ENCODE peak calls at places on chromosomes 3 and 15, in five cellular contexts. G is NB4, T is stomach, E is cardiac muscle cell, O is tibial artery. M is an unnamed sample.
A peak's percentile ranks its signal among the peaks of the same experiment; 100 is the strongest.

GRCh38 chr3:157103280-157103679 is 56.7 kb downstream of the CCNL1 start:
- DNase-seq in G (no peak), T (no peak), E (no peak), O (no peak), M (no peak)

GRCh38 chr3:9399746-9400145 is 2.3 kb downstream of the SETD5 start:
- DNase-seq in G (peak; percentile 80), T (peak; percentile 70), E (peak; percentile 96), O (peak; percentile 91), M (peak; percentile 89)

GRCh38 chr15:92077353-92078080 is 224.0 kb downstream of the SLCO3A1 start:
- DNase-seq in G (peak; percentile 80), T (peak; percentile 74), E (peak; percentile 77), O (peak; percentile 85), M (no peak)

GRCh38 chr3:158110658-158111018 is 749 bp downstream of the RSRC1 start:
- DNase-seq in G (no peak), T (no peak), E (no peak), O (no peak), M (no peak)

GRCh38 chr3:42473083-42473932 is 29.1 kb upstream of the VIPR1 start:
- DNase-seq in G (no peak), T (peak; percentile 74), E (peak; percentile 93), O (no peak), M (no peak)

GRCh38 chr3:138963161-138963560 is 16.1 kb downstream of the FOXL2NB start:
- DNase-seq in G (no peak), T (no peak), E (no peak), O (no peak), M (peak; percentile 56)

GRCh38 chr3:155070932-155071387 is 9.2 kb upstream of the MME start:
- DNase-seq in G (no peak), T (no peak), E (peak; percentile 95), O (no peak), M (no peak)

GRCh38 chr3:151445283-151446001 is 15.4 kb downstream of the IGSF10 start:
- DNase-seq in G (peak; percentile 96), T (no peak), E (peak; percentile 96), O (no peak), M (no peak)

GRCh38 chr3:143119974-143120715 is 574 bp downstream of the CHST2 start:
- DNase-seq in G (peak; percentile 61), T (no peak), E (peak; percentile 10), O (no peak), M (no peak)

GRCh38 chr3:59263152-59263551 is 213.3 kb upstream of the CFAP20DC start:
- DNase-seq in G (no peak), T (no peak), E (no peak), O (no peak), M (no peak)

GRCh38 chr3:169940486-169941181 is 26.0 kb upstream of the SEC62 start:
- DNase-seq in G (no peak), T (no peak), E (no peak), O (no peak), M (no peak)

GRCh38 chr15:60397772-60398445 is at the start of gene ANXA2:
- DNase-seq in G (peak; percentile 93), T (peak; percentile 87), E (peak; percentile 95), O (peak; percentile 94), M (peak; percentile 91)

GRCh38 chr3:155853214-155854146 is 747 bp downstream of the SLC33A1 start:
- DNase-seq in G (peak; percentile 45), T (peak; percentile 29), E (peak; percentile 41), O (no peak), M (no peak)

GRCh38 chr3:140753865-140754754 is 76.2 kb downstream of the TRIM42 start:
- DNase-seq in G (peak; percentile 1), T (no peak), E (no peak), O (no peak), M (no peak)

GRCh38 chr15:73799466-73799865 is 46.3 kb upstream of the INSYN1 start:
- DNase-seq in G (peak; percentile 10), T (no peak), E (peak; percentile 40), O (no peak), M (no peak)

GRCh38 chr15:101006931-101007687 is 88.0 kb downstream of the LRRK1 start:
- DNase-seq in G (peak; percentile 79), T (peak; percentile 79), E (peak; percentile 87), O (peak; percentile 82), M (peak; percentile 82)

GRCh38 chr3:119018690-119019463 is 15.8 kb downstream of the IGSF11 start:
- DNase-seq in G (no peak), T (no peak), E (no peak), O (no peak), M (no peak)

GRCh38 chr3:48563382-48563918 is at the start of gene UCN2:
- DNase-seq in G (peak; percentile 82), T (no peak), E (peak; percentile 57), O (no peak), M (no peak)

GRCh38 chr3:49841126-49841525 is 15.2 kb downstream of the TRAIP start:
- DNase-seq in G (peak; percentile 66), T (no peak), E (peak; percentile 30), O (no peak), M (no peak)

GRCh38 chr3:128167973-128168674 is 14.8 kb downstream of the EEFSEC start:
- DNase-seq in G (peak; percentile 15), T (no peak), E (no peak), O (no peak), M (no peak)

GRCh38 chr3:142273501-142273900 is 48.1 kb upstream of the GK5 start:
- DNase-seq in G (no peak), T (no peak), E (no peak), O (no peak), M (no peak)

DNA sequence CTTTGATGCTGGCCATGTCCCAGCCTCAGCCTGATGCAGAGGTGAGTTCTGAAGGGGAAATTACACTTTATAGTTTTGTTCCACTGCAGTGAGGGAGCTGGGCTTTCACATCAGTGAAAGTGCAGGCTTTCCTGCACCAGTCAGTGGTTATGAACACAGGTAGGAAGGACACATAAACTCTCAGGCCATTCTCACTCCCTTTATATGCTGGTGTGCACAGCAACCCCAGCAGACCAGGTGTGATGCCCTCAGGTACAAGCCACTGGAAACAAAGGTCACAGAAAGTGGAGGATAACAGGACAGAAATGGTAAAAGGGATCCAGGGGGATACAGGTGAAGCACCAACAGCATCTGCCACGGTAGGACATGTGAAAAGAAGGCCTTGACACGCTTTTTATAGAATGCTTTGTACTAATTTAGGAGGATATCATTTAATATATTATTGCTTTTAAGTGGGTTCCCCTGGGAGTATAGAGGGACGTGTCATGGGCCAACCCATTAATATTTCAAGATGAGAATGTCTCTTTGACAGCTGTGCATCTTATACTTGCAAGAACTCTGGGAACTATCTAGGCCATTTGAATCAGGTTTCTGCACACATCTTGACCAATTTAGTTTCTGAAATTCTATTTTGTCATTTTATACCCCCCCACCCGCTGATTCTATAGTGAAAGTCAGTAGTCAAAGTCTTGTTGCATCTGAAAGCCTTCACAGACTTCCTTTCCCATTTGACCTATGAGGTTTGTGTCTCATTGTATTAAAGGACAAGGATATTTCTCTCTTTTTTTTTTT is 25.0 kb upstream of the BLM start:
- DNase-seq in G (no peak), T (no peak), E (no peak), O (no peak), M (no peak)
- H3K4me3 ChIP-seq in G (no peak overlapping the region), T (no peak overlapping the region), E (no peak overlapping the region), O (no peak overlapping the region), M (no peak overlapping the region)

GRCh38 chr3:123343296-123344174 is 105.4 kb downstream of the ADCY5 start:
- DNase-seq in G (no peak), T (no peak), E (no peak), O (peak; percentile 68), M (peak; percentile 70)

GRCh38 chr3:123344175-123344908 is 104.5 kb downstream of the ADCY5 start:
- DNase-seq in G (no peak), T (no peak), E (peak; percentile 44), O (peak; percentile 64), M (peak; percentile 64)

GRCh38 chr3:123342631-123343080 is 106.2 kb downstream of the ADCY5 start:
- DNase-seq in G (no peak), T (no peak), E (no peak), O (peak; percentile 58), M (peak; percentile 69)

GRCh38 chr3:123339302-123339701 is 109.6 kb downstream of the ADCY5 start:
- DNase-seq in G (no peak), T (no peak), E (no peak), O (peak; percentile 37), M (peak; percentile 62)

DNA sequence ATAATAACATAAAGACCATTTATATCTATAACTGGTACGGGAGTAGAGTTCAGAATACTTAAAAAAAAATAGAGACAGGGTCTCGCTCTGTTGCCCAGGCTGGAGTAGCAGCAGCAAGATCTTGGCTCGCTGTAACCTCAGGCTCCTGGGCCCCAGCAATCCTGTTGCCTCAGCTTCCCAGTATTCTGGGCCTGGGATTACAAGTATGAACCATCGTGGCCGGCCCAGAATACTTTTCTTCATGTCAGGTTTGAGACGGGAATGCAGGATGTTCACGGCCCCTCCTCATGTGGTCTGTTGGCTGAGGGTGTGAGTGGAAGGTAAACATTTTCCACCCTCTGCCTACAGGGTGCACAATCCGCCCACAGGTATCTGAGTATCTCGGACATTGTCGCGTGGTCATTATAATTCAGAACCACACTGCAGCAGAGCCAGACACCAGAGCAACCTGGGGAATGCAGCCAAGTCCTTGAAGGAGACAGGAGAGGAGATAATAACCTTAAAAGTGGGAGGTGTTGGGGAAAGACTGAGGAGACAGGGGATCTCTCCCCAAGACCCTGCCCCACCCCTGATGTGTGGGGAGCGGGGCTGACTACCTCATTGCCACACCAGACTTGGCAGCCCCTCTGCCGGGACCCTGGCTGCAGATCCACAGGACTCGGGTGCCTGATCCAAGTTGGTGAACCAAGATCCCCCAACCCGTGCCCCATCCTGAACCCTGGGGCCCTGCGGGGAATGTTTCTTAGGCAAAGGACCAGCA is 106.8 kb downstream of the ADCY5 start:
- DNase-seq in G (no peak), T (no peak), E (no peak), O (peak; percentile 43), M (peak; percentile 66)
- TF ChIP-seq CTCF in G (no peak), T (no peak), E (no peak), O (no peak), M (no peak)

DNA sequence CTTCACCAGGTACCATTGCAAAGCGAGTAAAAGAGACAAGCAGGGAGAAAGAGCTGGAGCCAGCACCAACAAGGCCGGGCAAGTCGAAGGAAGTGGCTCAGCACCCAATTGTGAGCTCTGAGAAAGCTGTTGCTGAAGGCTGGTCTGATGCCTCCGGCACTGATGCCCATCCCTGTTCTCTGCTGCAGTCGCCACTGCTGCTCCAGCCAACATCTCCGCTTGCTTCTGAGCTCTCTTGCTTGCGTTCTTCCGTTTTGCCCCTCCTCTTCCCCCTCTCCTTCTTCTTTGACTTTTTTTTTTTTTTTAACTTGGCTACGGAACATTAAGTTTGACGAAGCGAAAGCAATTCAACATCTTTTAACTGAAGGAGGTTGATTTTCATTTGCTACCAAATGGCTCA is 442.9 kb downstream of the MCTP2 start:
- DNase-seq in G (no peak), T (no peak), E (peak; percentile 1), O (peak; percentile 71), M (no peak)
- H3K4me3 ChIP-seq in G (no peak overlapping the region), T (no peak overlapping the region), E (no peak overlapping the region), O (peak overlapping the region; percentile 5), M (peak overlapping the region; percentile 31)

GRCh38 chr3:131193671-131194291 is 167.1 kb downstream of the NEK11 start:
- DNase-seq in G (no peak), T (no peak), E (no peak), O (no peak), M (no peak)
- TF ChIP-seq CTCF in G (no peak), T (no peak), E (no peak), O (no peak), M (no peak)